ENCODE peak calls at places on chromosome 17, in six cellular contexts. V, O, G, S, M and Y are unnamed samples.

GRCh38 chr17:32102172-32102571 is 40.1 kb upstream of the RHOT1 start:
- DNase-seq in O (no peak), M (no peak), V (no peak), S (no peak), G (no peak), Y (no peak)

GRCh38 chr17:41588126-41588810 is 1.6 kb upstream of the KRT14 start:
- DNase-seq in G (no peak), S (no peak), O (no peak), M (no peak), V (no peak), Y (no peak)

GRCh38 chr17:48970224-48970623 is 1.8 kb upstream of the GIP start:
- DNase-seq in V (no peak), S (peak), O (no peak), G (peak), M (no peak), Y (no peak)

GRCh38 chr17:57707892-57708291 is 37.2 kb downstream of the CCDC182 start:
- DNase-seq in O (no peak), S (peak), G (peak), M (no peak), V (no peak), Y (no peak)

GRCh38 chr17:15742921-15743320 is 10.8 kb downstream of the TBC1D26 start:
- DNase-seq in O (no peak), M (no peak), V (no peak), S (no peak), G (no peak), Y (no peak)

GRCh38 chr17:12545877-12546513 is 119.7 kb upstream of the MYOCD start:
- DNase-seq in G (peak), S (peak), O (peak), M (no peak), V (no peak), Y (no peak)

GRCh38 chr17:41524261-41524660 is 3.8 kb downstream of the KRT19 start:
- DNase-seq in O (no peak), V (no peak), M (no peak), G (no peak), S (no peak), Y (no peak)

GRCh38 chr17:34892864-34893263 is 68.4 kb downstream of the CCT6B start:
- DNase-seq in O (peak), M (no peak), G (peak), V (no peak), S (peak), Y (no peak)

GRCh38 chr17:3966720-3967363 is 2.6 kb upstream of the ATP2A3 start:
- DNase-seq in V (no peak), O (no peak), M (no peak), G (no peak), S (no peak), Y (no peak)

GRCh38 chr17:58200024-58200633 is 7.6 kb downstream of the EPX start:
- DNase-seq in O (peak), S (peak), G (peak), V (peak), M (no peak), Y (peak)

GRCh38 chr17:77475012-77475976 is 334.5 kb downstream of the SEC14L1 start:
- DNase-seq in V (peak), O (no peak), G (no peak), M (no peak), S (no peak), Y (peak)

GRCh38 chr17:79897243-79898063 is 58.2 kb upstream of the CBX4 start:
- DNase-seq in S (no peak), O (no peak), M (no peak), G (no peak), V (no peak), Y (no peak)

GRCh38 chr17:72358465-72358864 is 237.6 kb downstream of the SOX9 start:
- DNase-seq in O (no peak), M (no peak), G (no peak), S (no peak), V (no peak), Y (no peak)

GRCh38 chr17:59505610-59506276 is 59.7 kb upstream of the DHX40 start:
- DNase-seq in O (no peak), S (no peak), V (no peak), G (no peak), M (no peak), Y (no peak)

GRCh38 chr17:12667299-12667958 is 1.7 kb downstream of the MYOCD start:
- DNase-seq in M (peak), G (no peak), O (peak), V (no peak), S (peak), Y (no peak)

GRCh38 chr17:19404264-19404663 is 6.8 kb upstream of the RNF112 start:
- DNase-seq in M (no peak), O (no peak), V (no peak), S (no peak), G (no peak), Y (no peak)

GRCh38 chr17:61635913-61636432 is 45.0 kb upstream of the NACA2 start:
- DNase-seq in G (peak), S (peak), M (peak), V (peak), O (peak), Y (no peak)

GRCh38 chr17:32487460-32488176 is 825 bp downstream of the CDK5R1 start:
- DNase-seq in G (no peak), O (peak), S (peak), M (no peak), V (no peak), Y (no peak)

GRCh38 chr17:50440172-50440837 is 14.3 kb downstream of the ACSF2 start:
- DNase-seq in S (no peak), O (no peak), M (no peak), V (no peak), G (no peak), Y (no peak)

GRCh38 chr17:80566054-80566400 is 21.4 kb downstream of the RPTOR start:
- DNase-seq in G (no peak), O (no peak), V (no peak), M (no peak), S (peak), Y (no peak)

GRCh38 chr17:57406131-57406980 is 150.0 kb downstream of the MSI2 start:
- DNase-seq in O (no peak), G (no peak), V (no peak), S (peak), M (peak), Y (no peak)

GRCh38 chr17:41063449-41063848 is 2.2 kb downstream of the KRTAP2-4 start:
- DNase-seq in M (no peak), G (no peak), O (no peak), S (no peak), V (no peak), Y (no peak)

GRCh38 chr17:68387485-68387884 is 69.8 kb downstream of the WIPI1 start:
- DNase-seq in S (no peak), V (no peak), G (no peak), M (no peak), O (no peak), Y (no peak)

GRCh38 chr17:933168-934083 is 46.1 kb downstream of the NXN start:
- DNase-seq in V (no peak), G (no peak), S (no peak), O (no peak), M (peak), Y (peak)

GRCh38 chr17:64037180-64037579 is 16.7 kb upstream of the ICAM2 start:
- DNase-seq in S (no peak), V (no peak), G (no peak), M (no peak), O (no peak), Y (no peak)

GRCh38 chr17:55990332-55991006 is 162.8 kb upstream of the ANKFN1 start:
- DNase-seq in G (no peak), V (no peak), M (no peak), O (no peak), S (no peak), Y (no peak)

GRCh38 chr17:73644145-73645049 is at the start of gene SDK2:
- DNase-seq in M (no peak), O (peak), G (peak), S (peak), V (no peak), Y (no peak)

GRCh38 chr17:17303010-17303846 is at the start of gene NT5M:
- DNase-seq in V (peak), M (peak), O (peak), G (peak), S (peak), Y (peak)